ENCODE peak calls at places on chromosomes 12 and 14, in five cellular contexts. P, E, K, Y and H are unnamed samples.

GRCh38 chr14:23446291-23446851 is 10.9 kb upstream of the MYH7 start:
- DNase-seq in Y (no peak), E (no peak), P (peak), K (no peak), H (no peak)

GRCh38 chr12:79514730-79515525 is 175.8 kb downstream of the PAWR start:
- DNase-seq in Y (no peak), P (no peak), E (no peak), K (no peak), H (no peak)

GRCh38 chr12:96196781-96197180 is 2.6 kb downstream of the ELK3 start:
- DNase-seq in Y (no peak), P (no peak), K (no peak), E (no peak), H (no peak)

GRCh38 chr12:55675671-55676070 is 32.0 kb downstream of the ITGA7 start:
- DNase-seq in E (no peak), K (no peak), P (no peak), Y (no peak), H (no peak)

GRCh38 chr14:63901434-63902085 is 48.8 kb downstream of the SYNE2 start:
- DNase-seq in P (no peak), K (no peak), Y (no peak), E (no peak), H (no peak)

GRCh38 chr12:112979281-112979680 is 962 bp downstream of the OAS2 start:
- DNase-seq in Y (no peak), E (no peak), K (no peak), P (no peak), H (peak)

GRCh38 chr12:69497308-69498026 is 27.3 kb downstream of the FRS2 start:
- DNase-seq in Y (no peak), P (no peak), E (no peak), K (no peak), H (peak)

GRCh38 chr12:597926-598568 is 65.2 kb downstream of the NINJ2 start:
- DNase-seq in E (no peak), K (no peak), Y (no peak), P (no peak), H (no peak)

DNA sequence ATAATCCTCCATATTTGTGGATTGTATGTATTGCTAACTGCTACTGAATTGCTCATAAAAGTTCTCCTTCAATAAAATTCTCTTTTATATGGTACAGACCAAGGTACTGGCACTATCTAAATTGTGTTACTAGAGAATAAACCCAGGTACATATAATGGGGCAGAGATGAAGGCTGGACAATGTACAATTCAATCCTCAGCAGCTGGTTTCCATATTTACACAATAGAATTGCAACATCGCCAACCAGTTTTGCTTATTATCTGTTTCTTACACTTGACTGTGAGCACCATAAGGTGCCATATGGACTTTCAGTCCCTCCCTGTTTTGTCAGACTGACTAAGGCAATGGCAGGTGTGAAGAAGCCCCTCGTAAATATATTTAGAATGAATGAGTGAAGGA is 18.1 kb downstream of the KITLG start:
- DNase-seq in Y (no peak), P (no peak), K (no peak), E (no peak), H (no peak)
- TF ChIP-seq FOXM1 in Y (no peak), P (no peak), K (no peak), E (no peak), H (no peak)

GRCh38 chr12:65935906-65936528 is 111.7 kb downstream of the HMGA2 start:
- DNase-seq in E (no peak), K (peak), Y (no peak), P (no peak), H (no peak)
- TF ChIP-seq FOXM1 in E (no peak), K (no peak), Y (no peak), P (no peak), H (no peak)

GRCh38 chr12:4271433-4272013 is 2.0 kb upstream of the CCND2 start:
- DNase-seq in Y (no peak), P (no peak), E (peak), K (no peak), H (peak)
- TF ChIP-seq FOXM1 in Y (no peak), P (no peak), E (no peak), K (no peak), H (no peak)

DNA sequence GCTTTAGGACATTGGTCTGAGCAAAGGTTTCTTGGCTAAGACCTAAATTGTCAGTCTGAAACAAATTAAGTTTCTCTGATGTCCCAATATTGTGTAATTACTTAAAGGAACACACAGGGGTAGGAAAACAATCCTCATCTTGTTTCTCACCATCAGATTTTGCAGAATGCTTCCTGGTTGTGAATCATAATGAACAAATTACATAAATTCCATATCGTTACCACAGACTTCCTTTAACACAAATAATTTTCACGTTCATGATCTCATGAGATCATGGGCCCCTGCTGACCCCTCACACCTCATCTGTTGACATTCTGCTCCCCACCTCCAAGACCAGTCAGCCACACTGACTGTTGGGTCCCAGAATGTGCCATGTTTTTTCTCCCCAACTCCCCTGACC is 194.1 kb downstream of the MON2 start:
- DNase-seq in E (no peak), Y (no peak), K (no peak), P (no peak), H (no peak)
- TF ChIP-seq FOXM1 in E (no peak), Y (no peak), K (no peak), P (no peak), H (no peak)

GRCh38 chr12:85280984-85281946 is 1.2 kb downstream of the ALX1 start:
- DNase-seq in Y (no peak), P (no peak), K (no peak), E (no peak), H (no peak)

GRCh38 chr12:85281947-85282312 is 1.9 kb downstream of the ALX1 start:
- DNase-seq in E (no peak), P (no peak), K (no peak), Y (no peak), H (no peak)

GRCh38 chr12:85280138-85280983 is at the start of gene ALX1:
- DNase-seq in K (no peak), E (peak), P (peak), Y (no peak), H (no peak)

GRCh38 chr12:85279449-85280137 is 427 bp upstream of the ALX1 start:
- DNase-seq in P (peak), E (peak), K (no peak), Y (no peak), H (no peak)

GRCh38 chr12:85283560-85283959 is 3.5 kb downstream of the ALX1 start:
- DNase-seq in E (no peak), K (no peak), P (no peak), Y (no peak), H (no peak)
- TF ChIP-seq FOXM1 in E (no peak), K (no peak), P (no peak), Y (no peak), H (no peak)